ENCODE peak calls at places on chromosomes 12 and 14, in eight cellular contexts. One of them, this sample, is unnamed.

GRCh38 chr14:99972748-99973466 is 92.3 kb upstream of the EVL start:
- DNase-seq in body of pancreas: no peak
- DNase-seq in PC-9: no peak
- DNase-seq in HCT116: no peak
- DNase-seq in esophagus squamous epithelium: no peak
- DNase-seq in effector memory CD4-positive, alpha-beta T cell: no peak
- DNase-seq in fibroblast of lung: no peak
- DNase-seq in GM12878: no peak
- DNase-seq in this sample: no peak

GRCh38 chr14:101960225-101960624 is 4.1 kb upstream of the DYNC1H1 start:
- DNase-seq in body of pancreas: peak; percentile 28
- DNase-seq in PC-9: peak; percentile 20
- DNase-seq in HCT116: no peak
- DNase-seq in esophagus squamous epithelium: no peak
- DNase-seq in effector memory CD4-positive, alpha-beta T cell: no peak
- DNase-seq in fibroblast of lung: no peak
- DNase-seq in GM12878: no peak
- DNase-seq in this sample: no peak

GRCh38 chr14:20477211-20477876 is 8.1 kb downstream of the PNP start:
- DNase-seq in body of pancreas: peak; percentile 51
- DNase-seq in PC-9: peak; percentile 49
- DNase-seq in HCT116: no peak
- DNase-seq in esophagus squamous epithelium: no peak
- DNase-seq in effector memory CD4-positive, alpha-beta T cell: peak; percentile 11
- DNase-seq in fibroblast of lung: peak; percentile 79
- DNase-seq in GM12878: no peak
- DNase-seq in this sample: no peak

GRCh38 chr12:3107954-3108353 is 30.8 kb downstream of the TSPAN9 start:
- DNase-seq in body of pancreas: no peak
- DNase-seq in PC-9: no peak
- DNase-seq in HCT116: no peak
- DNase-seq in esophagus squamous epithelium: no peak
- DNase-seq in effector memory CD4-positive, alpha-beta T cell: no peak
- DNase-seq in fibroblast of lung: peak; percentile 55
- DNase-seq in GM12878: no peak
- DNase-seq in this sample: no peak

GRCh38 chr12:70154960-70155589 is 88.2 kb upstream of the CNOT2 start:
- DNase-seq in body of pancreas: no peak
- DNase-seq in PC-9: no peak
- DNase-seq in HCT116: peak; percentile 39
- DNase-seq in esophagus squamous epithelium: no peak
- DNase-seq in effector memory CD4-positive, alpha-beta T cell: no peak
- DNase-seq in fibroblast of lung: no peak
- DNase-seq in GM12878: no peak
- DNase-seq in this sample: no peak

GRCh38 chr12:46692606-46693005 is 133.2 kb downstream of the SLC38A4 start:
- DNase-seq in body of pancreas: no peak
- DNase-seq in PC-9: no peak
- DNase-seq in HCT116: no peak
- DNase-seq in esophagus squamous epithelium: no peak
- DNase-seq in effector memory CD4-positive, alpha-beta T cell: no peak
- DNase-seq in fibroblast of lung: no peak
- DNase-seq in GM12878: no peak
- DNase-seq in this sample: no peak

GRCh38 chr14:96287856-96288255 is 31.8 kb downstream of the BDKRB1 start:
- DNase-seq in body of pancreas: no peak
- DNase-seq in PC-9: no peak
- DNase-seq in HCT116: no peak
- DNase-seq in esophagus squamous epithelium: no peak
- DNase-seq in effector memory CD4-positive, alpha-beta T cell: no peak
- DNase-seq in fibroblast of lung: no peak
- DNase-seq in GM12878: no peak
- DNase-seq in this sample: no peak

GRCh38 chr12:12327802-12328201 is 22.2 kb downstream of the MANSC1 start:
- DNase-seq in body of pancreas: no peak
- DNase-seq in PC-9: no peak
- DNase-seq in HCT116: peak; percentile 62
- DNase-seq in esophagus squamous epithelium: no peak
- DNase-seq in effector memory CD4-positive, alpha-beta T cell: no peak
- DNase-seq in fibroblast of lung: peak; percentile 63
- DNase-seq in GM12878: peak; percentile 25
- DNase-seq in this sample: peak; percentile 72

GRCh38 chr14:38419579-38419978 is 163.7 kb upstream of the CLEC14A start:
- DNase-seq in body of pancreas: no peak
- DNase-seq in PC-9: no peak
- DNase-seq in HCT116: no peak
- DNase-seq in esophagus squamous epithelium: no peak
- DNase-seq in effector memory CD4-positive, alpha-beta T cell: no peak
- DNase-seq in fibroblast of lung: peak; percentile 23
- DNase-seq in GM12878: no peak
- DNase-seq in this sample: no peak

GRCh38 chr12:128850400-128850799 is 2.9 kb upstream of the GLT1D1 start:
- DNase-seq in body of pancreas: no peak
- DNase-seq in PC-9: no peak
- DNase-seq in HCT116: no peak
- DNase-seq in esophagus squamous epithelium: no peak
- DNase-seq in effector memory CD4-positive, alpha-beta T cell: no peak
- DNase-seq in fibroblast of lung: no peak
- DNase-seq in GM12878: no peak
- DNase-seq in this sample: no peak

GRCh38 chr12:3148366-3149000 is 71.3 kb downstream of the TSPAN9 start:
- DNase-seq in body of pancreas: no peak
- DNase-seq in PC-9: no peak
- DNase-seq in HCT116: no peak
- DNase-seq in esophagus squamous epithelium: no peak
- DNase-seq in effector memory CD4-positive, alpha-beta T cell: no peak
- DNase-seq in fibroblast of lung: no peak
- DNase-seq in GM12878: no peak
- DNase-seq in this sample: no peak

GRCh38 chr12:104138747-104139186 is 757 bp upstream of the NFYB start:
- DNase-seq in body of pancreas: no peak
- DNase-seq in PC-9: no peak
- DNase-seq in HCT116: no peak
- DNase-seq in esophagus squamous epithelium: no peak
- DNase-seq in effector memory CD4-positive, alpha-beta T cell: no peak
- DNase-seq in fibroblast of lung: no peak
- DNase-seq in GM12878: no peak
- DNase-seq in this sample: no peak

GRCh38 chr12:31370645-31371620 is 45.0 kb upstream of the SINHCAF start:
- DNase-seq in body of pancreas: no peak
- DNase-seq in PC-9: peak; percentile 60
- DNase-seq in HCT116: no peak
- DNase-seq in esophagus squamous epithelium: no peak
- DNase-seq in effector memory CD4-positive, alpha-beta T cell: no peak
- DNase-seq in fibroblast of lung: no peak
- DNase-seq in GM12878: no peak
- DNase-seq in this sample: peak; percentile 96

GRCh38 chr14:62662811-62663477 is 382.3 kb downstream of the KCNH5 start:
- DNase-seq in body of pancreas: no peak
- DNase-seq in PC-9: no peak
- DNase-seq in HCT116: no peak
- DNase-seq in esophagus squamous epithelium: no peak
- DNase-seq in effector memory CD4-positive, alpha-beta T cell: no peak
- DNase-seq in fibroblast of lung: peak; percentile 49
- DNase-seq in GM12878: no peak
- DNase-seq in this sample: peak; percentile 54

GRCh38 chr12:27780612-27781408 is 774 bp upstream of the MANSC4 start:
- DNase-seq in body of pancreas: peak; percentile 72
- DNase-seq in PC-9: peak; percentile 65
- DNase-seq in HCT116: no peak
- DNase-seq in esophagus squamous epithelium: no peak
- DNase-seq in effector memory CD4-positive, alpha-beta T cell: no peak
- DNase-seq in fibroblast of lung: peak; percentile 69
- DNase-seq in GM12878: no peak
- DNase-seq in this sample: peak; percentile 52

GRCh38 chr14:96639550-96639949 is 137.4 kb downstream of the PAPOLA start:
- DNase-seq in body of pancreas: no peak
- DNase-seq in PC-9: no peak
- DNase-seq in HCT116: no peak
- DNase-seq in esophagus squamous epithelium: no peak
- DNase-seq in effector memory CD4-positive, alpha-beta T cell: no peak
- DNase-seq in fibroblast of lung: no peak
- DNase-seq in GM12878: no peak
- DNase-seq in this sample: no peak

GRCh38 chr12:2795291-2796186 is 769 bp downstream of the FKBP4 start:
- DNase-seq in body of pancreas: peak; percentile 82
- DNase-seq in PC-9: peak; percentile 86
- DNase-seq in HCT116: no peak
- DNase-seq in esophagus squamous epithelium: no peak
- DNase-seq in effector memory CD4-positive, alpha-beta T cell: peak; percentile 43
- DNase-seq in fibroblast of lung: peak; percentile 49
- DNase-seq in GM12878: no peak
- DNase-seq in this sample: peak; percentile 76

GRCh38 chr12:48542300-48542928 is 17.0 kb downstream of the OR8S1 start:
- DNase-seq in body of pancreas: peak; percentile 48
- DNase-seq in PC-9: peak; percentile 24
- DNase-seq in HCT116: peak; percentile 23
- DNase-seq in esophagus squamous epithelium: no peak
- DNase-seq in effector memory CD4-positive, alpha-beta T cell: no peak
- DNase-seq in fibroblast of lung: peak; percentile 11
- DNase-seq in GM12878: no peak
- DNase-seq in this sample: peak; percentile 44

GRCh38 chr14:99537399-99537798 is 56.2 kb downstream of the CCNK start:
- DNase-seq in body of pancreas: no peak
- DNase-seq in PC-9: peak; percentile 48
- DNase-seq in HCT116: no peak
- DNase-seq in esophagus squamous epithelium: no peak
- DNase-seq in effector memory CD4-positive, alpha-beta T cell: no peak
- DNase-seq in fibroblast of lung: peak; percentile 91
- DNase-seq in GM12878: no peak
- DNase-seq in this sample: no peak

GRCh38 chr12:121538699-121539061 is 42.1 kb downstream of the KDM2B start:
- DNase-seq in body of pancreas: peak; percentile 42
- DNase-seq in PC-9: peak; percentile 33
- DNase-seq in HCT116: peak; percentile 75
- DNase-seq in esophagus squamous epithelium: no peak
- DNase-seq in effector memory CD4-positive, alpha-beta T cell: no peak
- DNase-seq in fibroblast of lung: peak; percentile 18
- DNase-seq in GM12878: no peak
- DNase-seq in this sample: peak; percentile 87

GRCh38 chr12:63844391-63845341 is at the start of gene SRGAP1:
- DNase-seq in body of pancreas: peak; percentile 71
- DNase-seq in PC-9: peak; percentile 58
- DNase-seq in HCT116: no peak
- DNase-seq in esophagus squamous epithelium: no peak
- DNase-seq in effector memory CD4-positive, alpha-beta T cell: no peak
- DNase-seq in fibroblast of lung: peak; percentile 72
- DNase-seq in GM12878: no peak
- DNase-seq in this sample: peak; percentile 72

GRCh38 chr12:47808049-47808448 is 11.7 kb downstream of the HDAC7 start:
- DNase-seq in body of pancreas: no peak
- DNase-seq in PC-9: no peak
- DNase-seq in HCT116: no peak
- DNase-seq in esophagus squamous epithelium: no peak
- DNase-seq in effector memory CD4-positive, alpha-beta T cell: peak; percentile 66
- DNase-seq in fibroblast of lung: peak; percentile 69
- DNase-seq in GM12878: peak; percentile 43
- DNase-seq in this sample: peak; percentile 36

GRCh38 chr12:131908082-131908715 is 13.8 kb downstream of the ULK1 start:
- DNase-seq in body of pancreas: peak; percentile 5
- DNase-seq in PC-9: no peak
- DNase-seq in HCT116: no peak
- DNase-seq in esophagus squamous epithelium: no peak
- DNase-seq in effector memory CD4-positive, alpha-beta T cell: no peak
- DNase-seq in fibroblast of lung: no peak
- DNase-seq in GM12878: no peak
- DNase-seq in this sample: no peak
- H3K9me3 ChIP-seq in body of pancreas: no peaks in the 10 kb centered on the region
- H3K9me3 ChIP-seq in PC-9: no peaks in the 10 kb centered on the region
- H3K9me3 ChIP-seq in HCT116: no peaks in the 10 kb centered on the region
- H3K9me3 ChIP-seq in esophagus squamous epithelium: no peaks in the 10 kb centered on the region
- H3K9me3 ChIP-seq in effector memory CD4-positive, alpha-beta T cell: no peaks in the 10 kb centered on the region
- H3K9me3 ChIP-seq in fibroblast of lung: no peaks in the 10 kb centered on the region
- H3K9me3 ChIP-seq in GM12878: no peaks in the 10 kb centered on the region
- H3K9me3 ChIP-seq in this sample: no peaks in the 10 kb centered on the region

DNA sequence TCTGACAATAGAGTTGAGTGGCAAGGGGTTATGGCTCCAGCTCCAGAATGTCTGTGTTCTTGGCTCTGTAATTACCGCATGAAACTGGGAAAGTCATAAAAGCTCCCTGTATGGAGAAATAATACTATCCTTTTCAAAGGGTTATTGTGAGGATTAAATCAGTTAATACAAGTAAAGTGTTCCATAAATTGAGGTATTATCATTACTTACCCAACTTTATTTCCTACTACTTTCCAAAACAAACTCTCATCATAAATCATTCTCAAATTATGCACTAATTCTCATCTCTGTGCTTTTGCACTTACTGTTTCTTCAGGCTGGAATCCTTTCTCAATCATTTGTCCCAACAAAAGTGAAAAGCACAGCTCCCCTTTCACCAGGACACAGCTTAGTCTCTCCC is 122.0 kb downstream of the GARIN6 start:
- DNase-seq in body of pancreas: no peak
- DNase-seq in PC-9: no peak
- DNase-seq in HCT116: no peak
- DNase-seq in esophagus squamous epithelium: no peak
- DNase-seq in effector memory CD4-positive, alpha-beta T cell: no peak
- DNase-seq in fibroblast of lung: no peak
- DNase-seq in GM12878: no peak
- DNase-seq in this sample: no peak
- H3K4me1 ChIP-seq in body of pancreas: no peaks in the 10 kb centered on the region
- H3K4me1 ChIP-seq in PC-9: no peaks in the 10 kb centered on the region
- H3K4me1 ChIP-seq in HCT116: no peaks in the 10 kb centered on the region
- H3K4me1 ChIP-seq in esophagus squamous epithelium: no peaks in the 10 kb centered on the region
- H3K4me1 ChIP-seq in effector memory CD4-positive, alpha-beta T cell: no peaks in the 10 kb centered on the region
- H3K4me1 ChIP-seq in fibroblast of lung: no peaks in the 10 kb centered on the region
- H3K4me1 ChIP-seq in GM12878: no peaks in the 10 kb centered on the region
- H3K4me1 ChIP-seq in this sample: no peaks in the 10 kb centered on the region

GRCh38 chr14:86796221-86797074 is 1196.5 kb downstream of the GALC start:
- DNase-seq in body of pancreas: no peak
- DNase-seq in PC-9: no peak
- DNase-seq in HCT116: no peak
- DNase-seq in esophagus squamous epithelium: no peak
- DNase-seq in effector memory CD4-positive, alpha-beta T cell: no peak
- DNase-seq in fibroblast of lung: peak; percentile 84
- DNase-seq in GM12878: no peak
- DNase-seq in this sample: no peak
- H3K4me3 ChIP-seq in body of pancreas: no peak overlapping the region
- H3K4me3 ChIP-seq in PC-9: no peak overlapping the region
- H3K4me3 ChIP-seq in HCT116: no peak overlapping the region
- H3K4me3 ChIP-seq in esophagus squamous epithelium: no peak overlapping the region
- H3K4me3 ChIP-seq in effector memory CD4-positive, alpha-beta T cell: no peak overlapping the region
- H3K4me3 ChIP-seq in fibroblast of lung: no peak overlapping the region
- H3K4me3 ChIP-seq in GM12878: no peak overlapping the region
- H3K4me3 ChIP-seq in this sample: no peak overlapping the region

DNA sequence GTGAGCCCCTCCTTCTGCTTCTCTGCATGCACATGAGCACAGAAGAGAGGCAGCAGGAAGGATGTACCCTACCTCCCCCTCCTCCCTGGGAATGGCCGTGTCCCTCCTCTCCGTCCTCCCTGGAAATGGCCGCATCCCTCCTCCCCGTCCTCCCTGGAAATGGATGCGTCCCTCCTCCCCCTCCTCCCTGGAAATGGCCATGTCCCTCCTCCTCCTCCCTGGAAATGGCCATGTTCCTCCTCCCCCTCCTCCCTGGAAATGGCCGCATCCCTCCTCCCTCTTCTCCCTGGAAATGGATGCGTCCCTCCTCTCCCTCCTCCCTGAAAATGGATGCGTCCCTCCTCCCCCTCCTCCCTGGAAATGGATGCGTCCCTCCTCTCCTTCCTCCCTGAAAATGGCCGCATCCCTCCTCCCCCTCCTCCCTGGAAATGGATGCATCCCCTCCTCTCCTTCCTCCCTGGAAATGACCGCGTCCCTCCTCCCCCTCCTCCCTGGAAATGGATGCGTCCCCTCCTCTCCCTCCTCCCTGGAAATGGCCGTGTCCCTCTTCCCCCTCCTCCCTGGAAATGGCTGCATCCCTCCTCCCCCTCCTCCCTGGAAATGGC is 428.6 kb downstream of the AACS start:
- DNase-seq in body of pancreas: no peak
- DNase-seq in PC-9: no peak
- DNase-seq in HCT116: no peak
- DNase-seq in esophagus squamous epithelium: no peak
- DNase-seq in effector memory CD4-positive, alpha-beta T cell: no peak
- DNase-seq in fibroblast of lung: no peak
- DNase-seq in GM12878: no peak
- DNase-seq in this sample: no peak
- H3K9me3 ChIP-seq in body of pancreas: no peaks in the 10 kb centered on the region
- H3K9me3 ChIP-seq in PC-9: no peaks in the 10 kb centered on the region
- H3K9me3 ChIP-seq in HCT116: no peaks in the 10 kb centered on the region
- H3K9me3 ChIP-seq in esophagus squamous epithelium: no peaks in the 10 kb centered on the region
- H3K9me3 ChIP-seq in effector memory CD4-positive, alpha-beta T cell: no peaks in the 10 kb centered on the region
- H3K9me3 ChIP-seq in fibroblast of lung: no peaks in the 10 kb centered on the region
- H3K9me3 ChIP-seq in GM12878: no peaks in the 10 kb centered on the region
- H3K9me3 ChIP-seq in this sample: no peaks in the 10 kb centered on the region